ENCODE peak calls at places on chromosomes 6 and 20, in nine cellular contexts. Z is lower leg skin, T is sigmoid colon, X is ovary, V is esophagus squamous epithelium, F is breast epithelium, A is Peyer's patch, K is spleen, I is HepG2. M is an unnamed sample.

GRCh38 chr20:12022121-12022520 is 104.4 kb downstream of the BTBD3 start:
- DNase-seq in Z (no peak), T (no peak), X (no peak), V (no peak), F (no peak), A (no peak), K (no peak), I (no peak), M (no peak)

GRCh38 chr20:22692119-22692475 is 107.7 kb upstream of the FOXA2 start:
- DNase-seq in Z (no peak), T (no peak), X (no peak), V (no peak), F (no peak), A (no peak), K (no peak), I (no peak), M (no peak)

GRCh38 chr6:46652232-46652602 is 401 bp downstream of the CYP39A1 start:
- DNase-seq in Z (no peak), T (no peak), X (no peak), V (no peak), F (no peak), A (no peak), K (no peak), I (no peak), M (no peak)

GRCh38 chr20:59781236-59781635 is 152.2 kb downstream of the SYCP2 start:
- DNase-seq in Z (peak), T (peak), X (no peak), V (no peak), F (peak), A (no peak), K (no peak), I (no peak), M (no peak)

GRCh38 chr6:170314983-170315382 is 8.4 kb downstream of the FAM120B start:
- DNase-seq in Z (no peak), T (no peak), X (no peak), V (no peak), F (no peak), A (no peak), K (no peak), I (no peak), M (no peak)

GRCh38 chr6:151164383-151164782 is 75.4 kb upstream of the AKAP12 start:
- DNase-seq in Z (no peak), T (no peak), X (no peak), V (no peak), F (no peak), A (no peak), K (no peak), I (no peak), M (no peak)

GRCh38 chr6:170026272-170027110 is 264.4 kb downstream of the DLL1 start:
- DNase-seq in Z (peak), T (peak), X (peak), V (no peak), F (peak), A (peak), K (peak), I (no peak), M (no peak)

GRCh38 chr6:52543729-52544324 is 33.0 kb downstream of the TRAM2 start:
- DNase-seq in Z (peak), T (no peak), X (peak), V (no peak), F (no peak), A (no peak), K (no peak), I (peak), M (no peak)

GRCh38 chr6:149211046-149211571 is 106.4 kb upstream of the TAB2 start:
- DNase-seq in Z (no peak), T (no peak), X (no peak), V (no peak), F (no peak), A (peak), K (no peak), I (peak), M (no peak)

DNA sequence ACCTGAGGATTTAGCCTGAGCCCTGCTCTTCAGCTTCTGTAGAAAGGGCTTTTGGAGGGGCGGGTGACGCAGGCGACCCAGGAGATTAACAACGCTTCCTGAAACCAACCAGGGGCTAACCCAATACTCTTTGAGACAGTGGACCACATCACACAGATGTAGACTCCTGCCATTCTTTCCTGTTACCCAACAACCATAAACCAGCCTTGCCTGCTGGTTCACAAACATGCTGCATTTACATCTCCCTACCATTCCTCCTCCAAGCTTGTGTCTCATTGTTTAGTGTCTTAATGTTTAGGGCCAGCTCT is 28.3 kb downstream of the PPP1R16B start:
- DNase-seq in Z (no peak), T (no peak), X (no peak), V (no peak), F (no peak), A (no peak), K (no peak), I (no peak), M (no peak)
- TF ChIP-seq POLR2A in Z (no peak), T (no peak), X (no peak), V (no peak), F (no peak), A (no peak), K (no peak), I (no peak), M (no peak)

DNA sequence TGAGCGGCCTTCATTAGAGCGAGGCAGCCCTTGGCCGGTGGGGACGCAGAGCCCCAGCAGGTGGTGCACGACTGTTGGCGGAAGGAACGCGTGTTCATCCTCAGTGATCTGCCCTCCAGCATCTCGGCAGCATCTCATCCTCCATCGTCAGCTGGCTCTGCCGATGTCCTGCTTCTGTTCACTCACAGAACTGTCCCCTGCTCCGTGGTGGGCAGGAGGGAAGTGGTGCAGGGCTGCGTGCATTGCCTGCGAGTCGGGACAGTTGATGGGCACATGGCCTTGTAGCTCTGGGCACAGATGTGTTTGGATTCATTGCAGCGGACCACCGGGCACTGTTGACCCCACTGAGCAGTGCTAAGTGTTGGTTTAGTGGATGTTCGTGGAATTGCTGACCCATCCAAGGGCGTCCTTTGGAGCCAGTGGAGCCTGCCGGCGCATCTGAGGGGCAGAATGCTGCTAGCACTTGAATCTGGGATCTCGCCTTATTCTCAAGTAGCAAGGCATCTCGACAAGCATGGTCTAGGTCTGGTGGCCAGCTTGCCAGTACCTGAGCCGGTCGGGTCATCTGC is 6.7 kb upstream of the SLC17A9 start:
- DNase-seq in Z (no peak), T (no peak), X (peak), V (no peak), F (no peak), A (no peak), K (peak), I (no peak), M (no peak)
- TF ChIP-seq POLR2A in Z (no peak), T (no peak), X (no peak), V (no peak), F (no peak), A (no peak), K (no peak), I (no peak), M (no peak)

DNA sequence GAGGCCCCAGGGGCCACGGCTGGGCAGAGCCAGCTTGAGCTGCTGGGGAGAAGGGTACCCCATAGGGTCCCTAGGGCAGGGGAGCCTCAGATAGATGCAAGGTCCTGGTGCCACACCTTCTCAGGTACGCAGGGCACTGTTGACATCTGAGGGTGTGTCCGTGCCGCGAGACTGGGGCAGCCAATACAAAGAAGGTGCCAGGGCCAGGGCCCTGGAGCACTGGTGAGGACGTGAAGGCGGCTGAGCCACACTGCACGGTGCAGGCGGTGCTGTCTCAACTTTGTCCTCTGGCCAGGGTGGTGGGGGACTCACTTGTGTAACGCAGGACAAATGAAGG is 649 bp upstream of the LRRC73 start:
- DNase-seq in Z (no peak), T (no peak), X (no peak), V (no peak), F (no peak), A (peak), K (peak), I (no peak), M (no peak)
- TF ChIP-seq POLR2A in Z (no peak), T (no peak), X (no peak), V (no peak), F (no peak), A (no peak), K (no peak), I (no peak), M (no peak)

DNA sequence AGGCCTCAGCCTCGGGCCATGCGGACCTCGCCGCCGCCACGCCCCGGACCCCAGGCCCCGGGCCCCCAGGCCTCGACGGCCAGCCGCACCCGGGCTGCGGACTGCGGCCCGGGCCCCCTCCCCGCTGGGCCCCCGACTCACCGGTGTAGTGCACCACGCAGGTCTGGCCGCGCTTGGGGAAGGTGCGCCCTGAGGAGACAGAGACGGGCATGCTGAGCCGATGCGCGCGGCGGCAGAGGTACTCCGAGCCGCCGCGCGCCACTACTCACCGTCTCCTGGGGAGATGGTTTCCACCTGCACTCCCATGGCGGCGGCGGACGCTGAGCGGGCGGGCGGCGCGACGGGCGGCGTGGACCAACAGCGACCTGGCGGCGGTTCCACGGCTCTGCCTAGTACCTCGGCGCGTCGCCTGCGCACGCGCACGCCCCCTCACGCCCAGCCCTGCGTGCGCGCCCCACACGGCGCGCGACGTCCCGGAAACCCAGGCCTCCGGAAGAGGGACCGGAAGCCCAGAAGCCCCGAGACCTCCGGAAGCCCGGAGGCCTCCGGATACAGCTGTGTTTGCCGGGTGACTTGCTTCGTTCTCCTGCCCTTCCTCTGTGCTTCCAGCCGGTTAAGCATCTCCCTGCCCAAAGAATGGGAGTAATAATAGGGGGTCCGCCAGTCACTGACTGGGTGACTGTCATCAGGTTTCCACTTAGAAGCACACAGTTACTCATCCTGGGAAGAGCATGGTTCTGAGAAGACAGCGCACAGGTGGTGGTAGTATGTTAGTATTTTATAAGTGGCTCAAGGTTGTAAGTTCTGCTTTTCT is at the start of gene FKBP1A:
- DNase-seq in Z (peak), T (peak), X (peak), V (peak), F (peak), A (peak), K (peak), I (peak), M (peak)
- TF ChIP-seq POLR2A in Z (peak), T (peak), X (peak), V (peak), F (no peak), A (peak), K (peak), I (peak), M (peak)

GRCh38 chr20:7692478-7692877 is 247.8 kb downstream of the HAO1 start:
- DNase-seq in Z (no peak), T (no peak), X (no peak), V (no peak), F (no peak), A (no peak), K (no peak), I (no peak), M (no peak)

GRCh38 chr20:7694940-7695567 is 245.2 kb downstream of the HAO1 start:
- DNase-seq in Z (no peak), T (no peak), X (no peak), V (no peak), F (no peak), A (no peak), K (no peak), I (no peak), M (no peak)

GRCh38 chr20:7695622-7696021 is 244.6 kb downstream of the HAO1 start:
- DNase-seq in Z (no peak), T (no peak), X (no peak), V (no peak), F (no peak), A (no peak), K (no peak), I (no peak), M (no peak)

GRCh38 chr20:7691647-7692046 is 248.6 kb downstream of the HAO1 start:
- DNase-seq in Z (no peak), T (no peak), X (no peak), V (no peak), F (no peak), A (no peak), K (no peak), I (no peak), M (no peak)

DNA sequence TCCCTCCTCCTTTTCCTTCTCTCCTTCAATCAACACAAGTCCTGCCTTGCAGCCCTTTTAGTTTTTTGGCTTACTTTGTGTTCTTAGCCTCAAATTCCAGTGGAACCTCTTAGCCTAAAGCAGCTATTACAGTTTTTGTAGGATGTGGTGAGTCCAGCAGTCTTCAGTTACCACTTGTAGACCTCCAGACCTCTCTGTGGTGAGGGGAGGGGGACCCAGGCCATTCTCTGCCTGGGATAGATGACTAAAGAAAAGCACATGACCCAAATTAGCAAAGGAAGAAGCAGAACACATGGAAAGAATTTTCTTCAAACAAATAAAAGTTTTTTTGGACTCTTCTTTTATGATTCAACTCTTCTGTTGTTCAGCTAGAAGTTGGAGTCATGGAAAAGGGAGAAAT is 246.5 kb downstream of the HAO1 start:
- DNase-seq in Z (no peak), T (no peak), X (no peak), V (no peak), F (no peak), A (no peak), K (no peak), I (no peak), M (no peak)
- TF ChIP-seq POLR2A in Z (no peak), T (no peak), X (no peak), V (no peak), F (no peak), A (no peak), K (no peak), I (no peak), M (no peak)

GRCh38 chr6:166005401-166005845 is 162.2 kb downstream of the TBXT start:
- DNase-seq in Z (no peak), T (peak), X (peak), V (no peak), F (no peak), A (no peak), K (no peak), I (no peak), M (no peak)
- TF ChIP-seq POLR2A in Z (no peak), T (no peak), X (peak), V (no peak), F (no peak), A (no peak), K (no peak), I (no peak), M (no peak)

M was measured in erythroblast.